ENCODE peak calls at places on chromosome 20, in six cellular contexts. Y is aorta; M is testis; Q is lower lobe of right lung; W is HepG2; L is CD8-positive, alpha-beta memory T cell. S is an unnamed sample. For H3K9me3 and H3K4me1, the result is how much of the 10 kb centered on the place peaks cover.

GRCh38 chr20:4740774-4741431 is 19.2 kb downstream of the PRND start:
- DNase-seq in Y (peak), M (peak), L (peak), W (peak), Q (no peak), S (no peak)

GRCh38 chr20:40192529-40192928 is 496.5 kb downstream of the MAFB start:
- DNase-seq in W (no peak), L (no peak), Q (no peak), Y (no peak), M (no peak), S (no peak)

GRCh38 chr20:63553251-63553932 is 567 bp upstream of the FNDC11 start:
- DNase-seq in Q (peak), M (peak), Y (peak), W (peak), L (peak), S (peak)

GRCh38 chr20:35991142-35991771 is 22.9 kb downstream of the CNBD2 start:
- DNase-seq in L (no peak), Q (no peak), Y (no peak), M (peak), W (peak), S (no peak)

GRCh38 chr20:48259456-48259855 is 474.2 kb upstream of the SULF2 start:
- DNase-seq in Q (no peak), Y (no peak), M (no peak), L (no peak), W (no peak), S (no peak)

GRCh38 chr20:12591949-12592470 is 416.8 kb upstream of the SPTLC3 start:
- DNase-seq in Q (no peak), W (no peak), M (no peak), L (no peak), Y (no peak), S (no peak)

GRCh38 chr20:36538026-36538764 is 3.1 kb upstream of the MYL9 start:
- DNase-seq in Q (no peak), W (no peak), Y (no peak), L (no peak), M (no peak), S (no peak)

GRCh38 chr20:38970302-38970701 is 8.2 kb downstream of the DHX35 start:
- DNase-seq in Q (no peak), Y (no peak), M (no peak), L (no peak), W (no peak), S (no peak)

GRCh38 chr20:38152175-38153010 is 12.7 kb downstream of the TGM2 start:
- DNase-seq in W (peak), Q (peak), M (no peak), L (no peak), Y (peak), S (peak)

GRCh38 chr20:64062596-64063388 is at the start of gene TCEA2:
- DNase-seq in Q (peak), Y (peak), L (peak), M (peak), W (peak), S (peak)

GRCh38 chr20:21397341-21398108 is at the start of gene NKX2-4:
- DNase-seq in W (no peak), L (no peak), Y (no peak), M (peak), Q (no peak), S (no peak)

GRCh38 chr20:17771206-17772004 is 71.6 kb downstream of the BANF2 start:
- DNase-seq in Y (no peak), M (no peak), W (peak), L (no peak), Q (peak), S (no peak)

GRCh38 chr20:58702161-58702510 is 9.5 kb downstream of the NPEPL1 start:
- DNase-seq in Q (no peak), Y (no peak), M (no peak), W (no peak), L (no peak), S (no peak)

GRCh38 chr20:1734269-1734858 is 76.8 kb upstream of the SIRPG start:
- DNase-seq in Q (no peak), M (no peak), Y (no peak), W (peak), L (no peak), S (no peak)

GRCh38 chr20:47660602-47660905 is 124.7 kb downstream of the SULF2 start:
- DNase-seq in Q (no peak), W (peak), Y (no peak), L (no peak), M (no peak), S (no peak)

GRCh38 chr20:2626853-2627541 is 25.4 kb upstream of the NOP56 start:
- DNase-seq in Q (peak), M (no peak), L (no peak), W (peak), Y (no peak), S (no peak)

GRCh38 chr20:59145247-59145925 is 18.2 kb upstream of the ZNF831 start:
- DNase-seq in M (no peak), Q (no peak), W (no peak), Y (no peak), L (no peak), S (no peak)

GRCh38 chr20:19013907-19014306 is 198.5 kb upstream of the SLC24A3 start:
- DNase-seq in L (no peak), W (no peak), Q (no peak), Y (no peak), M (no peak), S (no peak)

GRCh38 chr20:62732766-62733165 is 24.1 kb downstream of the NTSR1 start:
- DNase-seq in Q (peak), M (no peak), L (no peak), Y (no peak), W (no peak), S (peak)

GRCh38 chr20:61589055-61589385 is 337.0 kb downstream of the CDH4 start:
- DNase-seq in W (no peak), L (no peak), Y (no peak), Q (no peak), M (no peak), S (no peak)

GRCh38 chr20:63836335-63837133 is 5.5 kb upstream of the ZBTB46 start:
- DNase-seq in Y (no peak), M (no peak), W (no peak), Q (no peak), L (no peak), S (no peak)

GRCh38 chr20:63580796-63581461 is 6.9 kb upstream of the HELZ2 start:
- DNase-seq in Y (peak), W (peak), Q (no peak), M (peak), L (peak), S (no peak)

GRCh38 chr20:4638826-4639225 is 82.9 kb upstream of the PRND start:
- DNase-seq in L (no peak), M (no peak), Q (no peak), W (no peak), Y (no peak), S (no peak)

GRCh38 chr20:5000263-5001173 is 792 bp downstream of the SLC23A2 start:
- DNase-seq in L (peak), M (peak), W (peak), Y (peak), Q (peak), S (peak)

GRCh38 chr20:48454721-48455490 is 372.9 kb downstream of the PREX1 start:
- DNase-seq in M (no peak), L (no peak), Q (no peak), Y (no peak), W (no peak), S (no peak)

GRCh38 chr20:62172666-62173065 is 10.2 kb upstream of the MTG2 start:
- DNase-seq in L (no peak), Q (no peak), M (no peak), Y (no peak), W (no peak), S (no peak)

GRCh38 chr20:62804632-62805364 is at the start of gene OGFR:
- DNase-seq in W (no peak), M (peak), L (peak), Y (peak), Q (peak), S (peak)

DNA sequence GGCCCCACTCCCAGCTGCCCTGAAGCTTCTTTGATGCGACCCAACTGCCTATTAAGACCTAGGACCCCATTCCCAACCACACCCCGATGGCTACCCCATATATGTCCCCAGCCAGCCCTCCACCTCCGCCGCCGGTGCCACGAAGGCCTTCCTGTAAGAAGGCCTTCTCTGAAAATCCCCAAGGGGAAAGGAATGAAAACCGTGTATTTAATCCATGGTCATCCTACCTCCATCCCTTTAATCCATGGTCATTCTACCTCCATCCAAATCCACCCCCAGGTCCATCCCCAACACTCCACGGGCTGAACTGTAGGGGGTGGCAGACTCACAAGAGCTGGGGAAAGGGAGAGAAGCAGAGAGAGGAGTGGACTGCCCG is 545 bp upstream of the VSX1 start:
- DNase-seq in Y (no peak), M (no peak), Q (no peak), W (no peak), L (no peak), S (no peak)
- H3K9me3 ChIP-seq in Y (under half), M (under half), Q (under half), W (under half), L (under half), S (under half)

DNA sequence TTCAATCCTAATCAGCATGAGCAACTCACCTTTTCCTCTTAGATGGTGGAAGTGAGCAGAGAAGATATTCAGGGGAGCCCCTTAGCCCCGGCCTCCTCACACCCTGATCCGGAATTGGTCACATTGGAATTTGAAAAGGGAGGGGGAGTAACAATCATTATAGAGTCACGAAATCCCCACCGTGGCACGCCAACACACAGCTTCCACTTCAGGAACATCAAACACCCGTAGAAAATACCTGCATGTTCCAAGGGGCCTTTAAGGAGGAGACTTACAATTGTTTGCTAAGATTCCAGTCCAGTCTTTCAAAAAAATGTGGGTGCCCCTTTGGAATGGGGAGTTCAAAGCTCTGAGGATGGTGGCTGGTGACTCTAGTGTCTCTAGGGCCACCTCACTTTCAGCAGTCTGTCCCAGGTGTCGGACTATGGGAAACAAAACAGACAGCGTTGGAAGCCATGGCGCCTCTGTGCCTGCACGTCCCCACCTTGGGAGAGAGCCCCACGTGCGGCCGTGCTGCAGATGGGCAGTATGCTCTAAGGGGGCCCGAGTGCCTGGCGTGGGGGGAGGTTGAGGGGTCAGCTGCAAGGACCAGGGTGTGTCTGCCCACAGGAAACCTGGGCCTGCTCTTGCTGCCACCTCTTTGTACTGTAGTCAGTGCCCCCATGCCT is 2.4 kb downstream of the CD93 start:
- DNase-seq in Y (no peak), W (no peak), Q (no peak), L (no peak), M (no peak), S (no peak)
- H3K4me3 ChIP-seq in Y (no peak), W (no peak), Q (peak), L (no peak), M (no peak), S (peak)

GRCh38 chr20:51511861-51512619 is 30.5 kb downstream of the NFATC2 start:
- DNase-seq in L (no peak), Q (no peak), W (no peak), M (no peak), Y (no peak), S (no peak)
- H3K4me1 ChIP-seq in L (half or more), Q (under half), W (under half), M (under half), Y (under half), S (under half)

DNA sequence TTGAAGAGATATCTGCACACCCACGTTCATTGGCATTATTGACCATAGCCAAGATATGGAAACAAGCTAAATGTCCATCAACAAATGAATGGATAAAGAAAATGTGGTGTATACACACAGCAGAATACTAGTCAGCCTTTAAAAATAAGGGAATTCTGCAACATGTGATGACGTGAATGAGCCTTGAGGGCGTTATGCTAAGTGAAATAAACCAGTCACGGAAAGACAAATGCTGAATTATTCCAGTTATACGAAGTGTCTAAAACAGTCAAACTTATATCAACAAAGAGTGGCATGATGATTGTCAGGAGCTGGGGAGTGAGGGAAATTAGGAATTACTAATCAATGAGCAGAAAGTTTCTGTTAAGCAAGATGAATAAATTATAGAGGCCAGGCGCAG is 8.4 kb upstream of the DEFB121 start:
- DNase-seq in Y (no peak), M (no peak), W (no peak), Q (no peak), L (no peak), S (no peak)
- H3K9me3 ChIP-seq in Y (under half), M (under half), W (under half), Q (under half), L (under half), S (under half)

S was measured in right cardiac atrium.